ENCODE peak calls at places on chromosome 4, in seven cellular contexts. Q, C, N, K, B, T and E are unnamed samples.

GRCh38 chr4:98430708-98431403 is 169.7 kb downstream of the RAP1GDS1 start:
- DNase-seq in C (peak), K (no peak), N (no peak), Q (peak), T (no peak), B (no peak), E (no peak)

GRCh38 chr4:24511371-24512063 is 72.8 kb downstream of the DHX15 start:
- DNase-seq in T (no peak), B (no peak), C (peak), Q (no peak), K (no peak), N (no peak), E (no peak)

GRCh38 chr4:24249972-24250371 is 334.4 kb downstream of the DHX15 start:
- DNase-seq in K (no peak), Q (no peak), N (no peak), B (no peak), T (no peak), C (no peak), E (no peak)

GRCh38 chr4:17781831-17782287 is 438 bp upstream of the FAM184B start:
- DNase-seq in B (no peak), Q (no peak), T (no peak), N (no peak), K (no peak), C (no peak), E (no peak)

GRCh38 chr4:166128452-166128851 is 255.4 kb downstream of the TLL1 start:
- DNase-seq in K (no peak), Q (no peak), C (no peak), N (no peak), T (no peak), B (no peak), E (no peak)

GRCh38 chr4:39818646-39819045 is 120.7 kb downstream of the UBE2K start:
- DNase-seq in C (no peak), K (no peak), T (no peak), B (no peak), N (no peak), Q (no peak), E (no peak)

GRCh38 chr4:40205259-40206198 is 8.7 kb downstream of the RHOH start:
- DNase-seq in T (no peak), N (no peak), Q (no peak), K (peak), B (peak), C (no peak), E (no peak)

GRCh38 chr4:12949719-12950118 is 534.4 kb downstream of the RAB28 start:
- DNase-seq in K (no peak), N (peak), C (no peak), T (no peak), B (no peak), Q (no peak), E (no peak)

GRCh38 chr4:128285085-128286023 is 2.3 kb downstream of the PGRMC2 start:
- DNase-seq in B (no peak), C (no peak), T (no peak), N (peak), Q (no peak), K (no peak), E (no peak)

GRCh38 chr4:58734030-58734673 is 1624.0 kb upstream of the IGFBP7 start:
- DNase-seq in K (no peak), N (no peak), Q (no peak), C (peak), T (no peak), B (no peak), E (no peak)

GRCh38 chr4:7244343-7244680 is 52.0 kb downstream of the SORCS2 start:
- DNase-seq in N (no peak), C (no peak), K (no peak), Q (no peak), B (no peak), T (no peak), E (no peak)

GRCh38 chr4:110005461-110006056 is 92.9 kb downstream of the EGF start:
- DNase-seq in C (peak), T (no peak), K (peak), B (peak), N (peak), Q (peak), E (peak)

GRCh38 chr4:110196871-110197420 is 1.5 kb downstream of the ELOVL6 start:
- DNase-seq in K (no peak), B (peak), Q (peak), C (peak), N (no peak), T (peak), E (peak)

GRCh38 chr4:114136067-114136466 is 156.6 kb upstream of the ARSJ start:
- DNase-seq in B (no peak), C (peak), Q (no peak), K (no peak), N (no peak), T (no peak), E (no peak)

GRCh38 chr4:156824451-156825060 is 147.0 kb downstream of the PDGFC start:
- DNase-seq in Q (no peak), T (no peak), K (no peak), C (no peak), N (no peak), B (no peak), E (no peak)

GRCh38 chr4:172596206-172596605 is 572.4 kb upstream of the GALNT7 start:
- DNase-seq in N (no peak), B (no peak), T (no peak), C (no peak), K (no peak), Q (no peak), E (no peak)

GRCh38 chr4:163063891-163064290 is 102.8 kb downstream of the NAF1 start:
- DNase-seq in K (no peak), C (no peak), T (no peak), B (no peak), Q (no peak), N (no peak), E (no peak)

GRCh38 chr4:151862766-151863165 is 102.0 kb upstream of the GATB start:
- DNase-seq in N (no peak), Q (no peak), B (no peak), T (no peak), C (peak), K (no peak), E (no peak)

DNA sequence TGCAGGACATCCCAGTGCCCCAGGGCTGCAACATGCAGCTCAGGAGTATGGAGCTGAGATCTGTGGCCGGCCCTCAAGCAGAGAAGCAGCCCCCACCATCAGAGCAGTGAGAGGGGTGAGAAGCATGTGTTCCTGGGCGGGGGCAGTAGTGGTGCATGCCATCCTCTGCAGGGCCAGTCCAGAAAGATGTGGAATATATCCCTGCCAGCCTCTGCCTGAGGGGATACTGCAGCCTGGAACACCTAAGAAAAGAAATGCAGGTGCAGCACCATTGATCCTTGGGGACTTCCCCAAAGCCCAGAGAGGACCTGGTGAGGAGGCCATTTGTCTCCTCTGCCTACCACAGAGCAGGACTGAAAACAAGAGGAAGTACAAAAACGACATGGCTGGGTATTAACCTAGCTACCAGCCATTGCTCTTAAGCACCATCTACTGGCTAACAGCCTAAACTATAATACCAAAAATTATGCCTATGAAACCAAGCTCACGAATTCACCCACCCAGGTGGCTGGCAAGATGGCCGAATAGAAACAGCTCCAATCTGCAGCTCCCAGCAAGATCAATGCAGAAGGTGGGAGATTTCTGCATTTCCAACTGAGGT is 158.8 kb downstream of the ADGRA3 start:
- DNase-seq in Q (no peak), K (no peak), C (peak), B (no peak), N (no peak), T (no peak), E (no peak)
- TF ChIP-seq CTCF in Q (no peak), K (peak), C (peak), B (no peak), N (peak), T (peak), E (peak)

DNA sequence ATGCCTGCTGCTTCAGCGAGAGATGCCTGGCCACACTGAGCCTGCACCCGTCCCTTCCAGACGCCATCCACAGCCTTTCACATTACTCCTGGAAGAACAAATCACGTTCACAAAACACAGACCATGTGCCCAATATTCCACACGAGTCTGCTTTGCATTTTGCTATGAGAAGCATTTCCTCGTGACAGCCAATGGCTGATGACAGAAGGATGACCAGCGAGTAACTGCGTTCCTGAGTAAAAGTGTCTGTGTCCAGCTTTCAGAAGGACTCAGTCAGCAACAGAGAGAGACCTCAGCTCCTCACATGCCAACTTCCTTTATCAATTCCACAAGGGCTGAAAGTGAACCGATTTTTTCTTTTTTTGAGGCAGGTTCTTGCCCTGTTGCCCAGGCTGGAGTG is 19.5 kb downstream of the NAT8L start:
- DNase-seq in C (no peak), T (no peak), Q (no peak), K (no peak), B (no peak), N (no peak), E (no peak)
- TF ChIP-seq RFX5 in C (peak), T (no peak), Q (no peak), K (no peak), B (no peak), N (peak), E (no peak)

GRCh38 chr4:1578968-1579833 is 104.9 kb downstream of the FAM53A start:
- DNase-seq in K (no peak), Q (peak), C (peak), T (peak), N (no peak), B (peak), E (peak)
- TF ChIP-seq CTCF in K (peak), Q (peak), C (peak), T (peak), N (peak), B (peak), E (peak)

DNA sequence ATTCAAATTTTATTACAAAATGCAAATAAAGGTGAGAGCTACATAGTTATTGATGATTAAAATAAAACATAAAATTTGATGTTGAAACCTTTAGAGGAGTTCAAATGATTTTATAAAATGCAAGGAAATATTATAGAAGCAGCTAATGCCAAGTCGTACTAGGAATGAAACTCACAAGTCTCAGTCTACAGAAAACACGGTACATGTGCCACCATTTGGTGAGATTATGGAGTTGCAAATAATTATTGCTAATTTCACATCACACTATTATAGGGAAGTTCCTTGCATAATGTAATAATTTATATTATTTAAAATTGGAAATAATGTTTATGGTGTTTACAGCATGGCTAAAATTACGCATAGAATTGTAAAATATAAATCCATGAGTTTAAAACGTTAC is 1601.7 kb upstream of the TENM3 start:
- DNase-seq in B (no peak), N (no peak), Q (no peak), K (no peak), T (no peak), C (no peak), E (no peak)
- TF ChIP-seq RFX5 in B (no peak), N (no peak), Q (no peak), K (no peak), T (no peak), C (no peak), E (no peak)

GRCh38 chr4:85478576-85478975 is 3.6 kb downstream of the ARHGAP24 start:
- DNase-seq in K (no peak), C (no peak), T (no peak), B (no peak), N (no peak), Q (no peak), E (no peak)

GRCh38 chr4:85475631-85476233 is 782 bp downstream of the ARHGAP24 start:
- DNase-seq in K (no peak), Q (no peak), B (no peak), C (no peak), T (peak), N (no peak), E (no peak)

GRCh38 chr4:85474818-85475630 is at the start of gene ARHGAP24:
- DNase-seq in T (peak), K (peak), Q (peak), C (peak), B (peak), N (peak), E (peak)

GRCh38 chr4:85474356-85474755 is 594 bp upstream of the ARHGAP24 start:
- DNase-seq in K (no peak), B (no peak), N (no peak), Q (no peak), T (no peak), C (no peak), E (no peak)

GRCh38 chr4:85477538-85477937 is 2.6 kb downstream of the ARHGAP24 start:
- DNase-seq in T (no peak), K (no peak), B (no peak), Q (no peak), N (no peak), C (no peak), E (no peak)
- TF ChIP-seq CTCF in T (no peak), K (no peak), B (no peak), Q (no peak), N (no peak), C (no peak), E (no peak)

GRCh38 chr4:113026556-113026955 is 22.9 kb upstream of the ANK2 start:
- DNase-seq in N (no peak), K (no peak), Q (no peak), C (no peak), B (no peak), T (no peak), E (no peak)
- TF ChIP-seq RFX5 in N (no peak), K (no peak), Q (no peak), C (no peak), B (no peak), T (no peak), E (no peak)

GRCh38 chr4:8472689-8473197 is 32.2 kb downstream of the TRMT44 start:
- DNase-seq in K (no peak), T (no peak), N (no peak), B (no peak), Q (no peak), C (peak), E (no peak)

GRCh38 chr4:8474856-8475255 is 34.3 kb downstream of the TRMT44 start:
- DNase-seq in N (no peak), Q (no peak), K (no peak), C (no peak), T (no peak), B (no peak), E (no peak)

GRCh38 chr4:8472166-8472688 is 31.6 kb downstream of the TRMT44 start:
- DNase-seq in C (no peak), B (no peak), T (no peak), N (no peak), K (no peak), Q (no peak), E (peak)

GRCh38 chr4:8473920-8474590 is 33.5 kb downstream of the TRMT44 start:
- DNase-seq in Q (no peak), K (no peak), C (no peak), B (peak), T (no peak), N (no peak), E (peak)

GRCh38 chr4:8473198-8473919 is 32.8 kb downstream of the TRMT44 start:
- DNase-seq in Q (no peak), K (no peak), C (no peak), T (no peak), N (no peak), B (no peak), E (peak)
- TF ChIP-seq CTCF in Q (no peak), K (no peak), C (peak), T (no peak), N (no peak), B (no peak), E (no peak)

GRCh38 chr4:139978692-139979091 is 175.3 kb downstream of the MAML3 start:
- DNase-seq in B (no peak), Q (no peak), K (peak), N (no peak), C (no peak), T (no peak), E (no peak)
- TF ChIP-seq RFX5 in B (no peak), Q (no peak), K (no peak), N (no peak), C (no peak), T (no peak), E (no peak)

GRCh38 chr4:15161439-15161838 is 159.2 kb downstream of the CPEB2 start:
- DNase-seq in T (no peak), K (no peak), N (no peak), B (no peak), C (no peak), Q (no peak), E (no peak)

GRCh38 chr4:15162046-15162445 is 159.8 kb downstream of the CPEB2 start:
- DNase-seq in T (no peak), N (no peak), C (no peak), K (no peak), B (no peak), Q (no peak), E (no peak)

GRCh38 chr4:15164571-15164970 is 162.3 kb downstream of the CPEB2 start:
- DNase-seq in T (no peak), C (peak), Q (no peak), K (no peak), B (no peak), N (no peak), E (no peak)

GRCh38 chr4:15163284-15163645 is 161.0 kb downstream of the CPEB2 start:
- DNase-seq in K (no peak), N (no peak), C (no peak), T (no peak), Q (no peak), B (no peak), E (no peak)

GRCh38 chr4:15162465-15163283 is 160.4 kb downstream of the CPEB2 start:
- DNase-seq in C (peak), N (peak), K (no peak), B (peak), T (no peak), Q (no peak), E (peak)
- TF ChIP-seq CTCF in C (peak), N (peak), K (peak), B (peak), T (no peak), Q (peak), E (peak)